ENCODE peak calls at places on chromosomes 12 and 14, in seven cellular contexts. One of them, this sample, is unnamed. For H3K9me3, the result is how much of the 10 kb centered on the place peaks cover.

GRCh38 chr14:64880382-64881121 is 845 bp upstream of the SPTB start:
- DNase-seq in mammary epithelial cell: peak
- DNase-seq in cardiac muscle cell: peak
- DNase-seq in tibial artery: peak
- DNase-seq in left lung: peak
- DNase-seq in thyroid gland: peak
- DNase-seq in breast epithelium: no peak
- DNase-seq in this sample: peak

GRCh38 chr12:132429932-132430643 is 59.9 kb upstream of the FBRSL1 start:
- DNase-seq in breast epithelium: no peak
- DNase-seq in thyroid gland: peak
- DNase-seq in cardiac muscle cell: no peak
- DNase-seq in tibial artery: no peak
- DNase-seq in left lung: peak
- DNase-seq in mammary epithelial cell: peak
- DNase-seq in this sample: peak

GRCh38 chr14:50230601-50231474 is 540 bp downstream of the SOS2 start:
- DNase-seq in breast epithelium: peak
- DNase-seq in thyroid gland: peak
- DNase-seq in tibial artery: peak
- DNase-seq in mammary epithelial cell: peak
- DNase-seq in left lung: peak
- DNase-seq in cardiac muscle cell: peak
- DNase-seq in this sample: peak

GRCh38 chr12:105464426-105464825 is 133.9 kb downstream of the C12orf75 start:
- DNase-seq in left lung: no peak
- DNase-seq in breast epithelium: no peak
- DNase-seq in mammary epithelial cell: no peak
- DNase-seq in cardiac muscle cell: no peak
- DNase-seq in thyroid gland: no peak
- DNase-seq in tibial artery: no peak
- DNase-seq in this sample: no peak

GRCh38 chr12:109388167-109388563 is 40.5 kb downstream of the MYO1H start:
- DNase-seq in thyroid gland: no peak
- DNase-seq in breast epithelium: no peak
- DNase-seq in left lung: no peak
- DNase-seq in tibial artery: no peak
- DNase-seq in mammary epithelial cell: no peak
- DNase-seq in cardiac muscle cell: no peak
- DNase-seq in this sample: no peak

GRCh38 chr12:116924558-116925453 is 14.1 kb downstream of the FBXW8 start:
- DNase-seq in tibial artery: no peak
- DNase-seq in thyroid gland: no peak
- DNase-seq in cardiac muscle cell: peak
- DNase-seq in mammary epithelial cell: peak
- DNase-seq in breast epithelium: peak
- DNase-seq in left lung: no peak
- DNase-seq in this sample: peak

GRCh38 chr14:49553106-49553505 is 33.1 kb downstream of the RPS29 start:
- DNase-seq in breast epithelium: no peak
- DNase-seq in left lung: no peak
- DNase-seq in mammary epithelial cell: no peak
- DNase-seq in cardiac muscle cell: no peak
- DNase-seq in tibial artery: no peak
- DNase-seq in thyroid gland: no peak
- DNase-seq in this sample: no peak

GRCh38 chr12:118980407-118981014 is 830 bp upstream of the SRRM4 start:
- DNase-seq in left lung: peak
- DNase-seq in breast epithelium: no peak
- DNase-seq in tibial artery: no peak
- DNase-seq in cardiac muscle cell: no peak
- DNase-seq in mammary epithelial cell: no peak
- DNase-seq in thyroid gland: no peak
- DNase-seq in this sample: no peak

GRCh38 chr14:55707365-55707804 is 127.4 kb downstream of the KTN1 start:
- DNase-seq in tibial artery: no peak
- DNase-seq in breast epithelium: no peak
- DNase-seq in thyroid gland: no peak
- DNase-seq in mammary epithelial cell: peak
- DNase-seq in left lung: no peak
- DNase-seq in cardiac muscle cell: peak
- DNase-seq in this sample: no peak

GRCh38 chr14:104136472-104137296 is 1.7 kb upstream of the KIF26A start:
- DNase-seq in breast epithelium: no peak
- DNase-seq in left lung: peak
- DNase-seq in thyroid gland: no peak
- DNase-seq in mammary epithelial cell: no peak
- DNase-seq in cardiac muscle cell: no peak
- DNase-seq in tibial artery: peak
- DNase-seq in this sample: no peak

GRCh38 chr12:92341333-92341691 is 195.7 kb upstream of the BTG1 start:
- DNase-seq in tibial artery: no peak
- DNase-seq in cardiac muscle cell: peak
- DNase-seq in thyroid gland: no peak
- DNase-seq in left lung: no peak
- DNase-seq in mammary epithelial cell: peak
- DNase-seq in breast epithelium: no peak
- DNase-seq in this sample: no peak

GRCh38 chr12:127803545-127803944 is 463.4 kb upstream of the TMEM132C start:
- DNase-seq in left lung: no peak
- DNase-seq in thyroid gland: no peak
- DNase-seq in breast epithelium: no peak
- DNase-seq in mammary epithelial cell: no peak
- DNase-seq in tibial artery: no peak
- DNase-seq in cardiac muscle cell: no peak
- DNase-seq in this sample: no peak

GRCh38 chr12:85725991-85726390 is 110.2 kb downstream of the RASSF9 start:
- DNase-seq in cardiac muscle cell: peak
- DNase-seq in mammary epithelial cell: no peak
- DNase-seq in left lung: no peak
- DNase-seq in breast epithelium: no peak
- DNase-seq in tibial artery: no peak
- DNase-seq in thyroid gland: no peak
- DNase-seq in this sample: no peak

GRCh38 chr12:85874064-85874463 is at the start of gene NTS:
- DNase-seq in breast epithelium: no peak
- DNase-seq in left lung: no peak
- DNase-seq in mammary epithelial cell: no peak
- DNase-seq in thyroid gland: no peak
- DNase-seq in tibial artery: no peak
- DNase-seq in cardiac muscle cell: peak
- DNase-seq in this sample: no peak

GRCh38 chr14:36506732-36507614 is 13.1 kb downstream of the NKX2-1 start:
- DNase-seq in thyroid gland: peak
- DNase-seq in breast epithelium: no peak
- DNase-seq in mammary epithelial cell: no peak
- DNase-seq in cardiac muscle cell: no peak
- DNase-seq in tibial artery: no peak
- DNase-seq in left lung: no peak
- DNase-seq in this sample: no peak

GRCh38 chr12:14982986-14983385 is 10.1 kb downstream of the PDE6H start:
- DNase-seq in mammary epithelial cell: no peak
- DNase-seq in left lung: no peak
- DNase-seq in tibial artery: no peak
- DNase-seq in thyroid gland: no peak
- DNase-seq in cardiac muscle cell: no peak
- DNase-seq in breast epithelium: no peak
- DNase-seq in this sample: no peak

GRCh38 chr12:115922952-115923564 is 354.4 kb downstream of the MED13L start:
- DNase-seq in mammary epithelial cell: no peak
- DNase-seq in breast epithelium: no peak
- DNase-seq in thyroid gland: no peak
- DNase-seq in tibial artery: no peak
- DNase-seq in cardiac muscle cell: peak
- DNase-seq in left lung: no peak
- DNase-seq in this sample: no peak

GRCh38 chr14:44607701-44608100 is 100.6 kb upstream of the FSCB start:
- DNase-seq in mammary epithelial cell: no peak
- DNase-seq in left lung: no peak
- DNase-seq in cardiac muscle cell: no peak
- DNase-seq in breast epithelium: no peak
- DNase-seq in tibial artery: no peak
- DNase-seq in thyroid gland: no peak
- DNase-seq in this sample: no peak

GRCh38 chr12:89461649-89462612 is 62.7 kb downstream of the GALNT4 start:
- DNase-seq in breast epithelium: no peak
- DNase-seq in cardiac muscle cell: peak
- DNase-seq in mammary epithelial cell: peak
- DNase-seq in thyroid gland: no peak
- DNase-seq in tibial artery: no peak
- DNase-seq in left lung: no peak
- DNase-seq in this sample: no peak

GRCh38 chr12:75560167-75560566 is 48.8 kb upstream of the KRR1 start:
- DNase-seq in mammary epithelial cell: peak
- DNase-seq in breast epithelium: no peak
- DNase-seq in tibial artery: no peak
- DNase-seq in left lung: no peak
- DNase-seq in cardiac muscle cell: peak
- DNase-seq in thyroid gland: no peak
- DNase-seq in this sample: no peak

GRCh38 chr12:115672506-115673080 is 604.9 kb downstream of the MED13L start:
- DNase-seq in tibial artery: no peak
- DNase-seq in thyroid gland: no peak
- DNase-seq in breast epithelium: no peak
- DNase-seq in mammary epithelial cell: no peak
- DNase-seq in cardiac muscle cell: no peak
- DNase-seq in left lung: no peak
- DNase-seq in this sample: no peak

GRCh38 chr14:93035917-93036651 is 79.6 kb downstream of the ITPK1 start:
- DNase-seq in cardiac muscle cell: peak
- DNase-seq in breast epithelium: no peak
- DNase-seq in tibial artery: no peak
- DNase-seq in thyroid gland: no peak
- DNase-seq in mammary epithelial cell: peak
- DNase-seq in left lung: peak
- DNase-seq in this sample: no peak

GRCh38 chr14:100902295-100902694 is 1.2 kb downstream of the RTL1 start:
- DNase-seq in breast epithelium: no peak
- DNase-seq in mammary epithelial cell: no peak
- DNase-seq in thyroid gland: no peak
- DNase-seq in left lung: no peak
- DNase-seq in cardiac muscle cell: no peak
- DNase-seq in tibial artery: peak
- DNase-seq in this sample: no peak

GRCh38 chr12:43336962-43337555 is 214.9 kb downstream of the ADAMTS20 start:
- DNase-seq in cardiac muscle cell: peak
- DNase-seq in mammary epithelial cell: peak
- DNase-seq in left lung: no peak
- DNase-seq in tibial artery: no peak
- DNase-seq in breast epithelium: no peak
- DNase-seq in thyroid gland: no peak
- DNase-seq in this sample: no peak

GRCh38 chr12:122080149-122081107 is 1.9 kb downstream of the MLXIP start:
- DNase-seq in cardiac muscle cell: peak
- DNase-seq in breast epithelium: no peak
- DNase-seq in tibial artery: peak
- DNase-seq in mammary epithelial cell: peak
- DNase-seq in thyroid gland: peak
- DNase-seq in left lung: peak
- DNase-seq in this sample: no peak

GRCh38 chr12:122793685-122794106 is 19.3 kb downstream of the CCDC62 start:
- DNase-seq in cardiac muscle cell: peak
- DNase-seq in mammary epithelial cell: peak
- DNase-seq in thyroid gland: no peak
- DNase-seq in tibial artery: no peak
- DNase-seq in left lung: no peak
- DNase-seq in breast epithelium: no peak
- DNase-seq in this sample: no peak

DNA sequence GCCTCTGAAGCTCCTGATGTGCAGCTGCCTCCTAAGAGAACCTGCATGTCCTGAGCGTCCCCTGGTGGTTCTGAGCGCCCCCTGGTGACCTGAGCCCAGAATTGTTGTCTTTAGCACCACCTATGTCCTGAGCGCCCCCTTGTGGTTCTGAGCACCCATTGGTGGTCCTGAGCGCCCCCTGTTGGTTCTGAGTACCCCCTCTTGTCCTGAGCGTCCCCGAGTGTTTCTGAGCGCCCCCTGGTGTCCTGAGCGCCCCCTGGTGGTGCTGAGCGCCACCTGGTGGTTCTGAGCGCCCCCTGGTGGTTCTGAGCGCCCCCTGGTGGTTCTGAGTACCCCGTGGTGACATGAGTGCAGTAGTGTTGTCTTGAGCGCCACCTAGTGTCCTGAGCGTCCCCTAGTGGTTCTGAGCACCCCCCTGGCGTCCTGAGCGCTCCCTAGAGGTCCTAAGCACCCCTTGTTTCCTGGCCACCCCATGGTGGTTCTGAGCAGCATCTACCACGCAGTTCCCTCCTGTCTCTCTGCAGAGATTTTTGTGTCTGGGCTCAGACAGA is 782.5 kb downstream of the TMEM121 start:
- DNase-seq in left lung: peak
- DNase-seq in thyroid gland: no peak
- DNase-seq in cardiac muscle cell: no peak
- DNase-seq in tibial artery: no peak
- DNase-seq in breast epithelium: no peak
- DNase-seq in mammary epithelial cell: no peak
- DNase-seq in this sample: peak
- H3K9me3 ChIP-seq in left lung: under half
- H3K9me3 ChIP-seq in thyroid gland: under half
- H3K9me3 ChIP-seq in cardiac muscle cell: under half
- H3K9me3 ChIP-seq in tibial artery: under half
- H3K9me3 ChIP-seq in breast epithelium: under half
- H3K9me3 ChIP-seq in mammary epithelial cell: under half
- H3K9me3 ChIP-seq in this sample: under half

GRCh38 chr14:85252011-85252410 is 277.9 kb upstream of the FLRT2 start:
- DNase-seq in mammary epithelial cell: peak
- DNase-seq in cardiac muscle cell: peak
- DNase-seq in thyroid gland: no peak
- DNase-seq in left lung: no peak
- DNase-seq in tibial artery: no peak
- DNase-seq in breast epithelium: no peak
- DNase-seq in this sample: no peak
- H3K9me3 ChIP-seq in mammary epithelial cell: under half
- H3K9me3 ChIP-seq in cardiac muscle cell: under half
- H3K9me3 ChIP-seq in thyroid gland: under half
- H3K9me3 ChIP-seq in left lung: under half
- H3K9me3 ChIP-seq in tibial artery: under half
- H3K9me3 ChIP-seq in breast epithelium: under half
- H3K9me3 ChIP-seq in this sample: under half

DNA sequence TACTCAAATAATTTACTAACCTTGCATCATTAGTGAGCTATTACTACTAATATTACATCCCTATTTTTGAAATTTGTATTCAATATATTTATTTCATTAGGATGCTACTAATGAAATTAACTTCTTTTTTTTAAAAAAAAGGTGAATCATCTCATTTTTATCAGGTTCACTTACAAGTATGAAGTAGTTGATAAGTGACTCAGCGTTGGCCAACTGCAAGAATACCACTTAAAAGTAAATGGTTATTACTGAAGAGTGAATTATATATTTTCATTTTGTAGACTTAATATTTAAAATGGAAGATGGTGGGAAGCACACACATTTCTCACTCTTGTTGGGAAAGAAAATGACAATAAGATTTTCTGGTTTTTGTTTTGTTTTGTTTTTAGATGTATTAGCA is 19.6 kb downstream of the OR4N2 start:
- DNase-seq in thyroid gland: no peak
- DNase-seq in left lung: no peak
- DNase-seq in mammary epithelial cell: no peak
- DNase-seq in breast epithelium: no peak
- DNase-seq in cardiac muscle cell: no peak
- DNase-seq in tibial artery: no peak
- DNase-seq in this sample: no peak
- H3K9me3 ChIP-seq in thyroid gland: under half
- H3K9me3 ChIP-seq in left lung: under half
- H3K9me3 ChIP-seq in mammary epithelial cell: under half
- H3K9me3 ChIP-seq in breast epithelium: under half
- H3K9me3 ChIP-seq in cardiac muscle cell: under half
- H3K9me3 ChIP-seq in tibial artery: under half
- H3K9me3 ChIP-seq in this sample: under half

GRCh38 chr12:56903374-56903773 is 30.8 kb downstream of the SDR9C7 start:
- DNase-seq in breast epithelium: no peak
- DNase-seq in mammary epithelial cell: no peak
- DNase-seq in left lung: no peak
- DNase-seq in tibial artery: no peak
- DNase-seq in cardiac muscle cell: no peak
- DNase-seq in thyroid gland: no peak
- DNase-seq in this sample: no peak
- H3K9me3 ChIP-seq in breast epithelium: under half
- H3K9me3 ChIP-seq in mammary epithelial cell: under half
- H3K9me3 ChIP-seq in left lung: half or more
- H3K9me3 ChIP-seq in tibial artery: under half
- H3K9me3 ChIP-seq in cardiac muscle cell: under half
- H3K9me3 ChIP-seq in thyroid gland: under half
- H3K9me3 ChIP-seq in this sample: under half

This sample was measured in T-helper 17 cell.